ENCODE peak calls at places on chromosomes 11 and 22, in nine cellular contexts. K, Y, J, R, S, M, Z, I and Q are unnamed samples.

GRCh38 chr22:17072877-17073276 is 11.9 kb upstream of the IL17RA start:
- DNase-seq in K (no peak), Y (no peak), J (no peak), R (no peak), S (no peak), M (no peak), Z (no peak), I (no peak), Q (no peak)

GRCh38 chr11:102204174-102204573 is 93.9 kb downstream of the YAP1 start:
- DNase-seq in K (no peak), Y (no peak), J (no peak), R (no peak), S (no peak), M (no peak), Z (no peak), I (no peak), Q (no peak)

GRCh38 chr11:26953770-26954392 is 40.0 kb upstream of the FIBIN start:
- DNase-seq in K (no peak), Y (no peak), J (peak), R (no peak), S (no peak), M (no peak), Z (no peak), I (peak), Q (no peak)

GRCh38 chr11:32065865-32066264 is 25.0 kb upstream of the RCN1 start:
- DNase-seq in K (no peak), Y (no peak), J (no peak), R (no peak), S (no peak), M (no peak), Z (no peak), I (no peak), Q (no peak)

GRCh38 chr11:96331556-96332168 is 11.3 kb downstream of the MAML2 start:
- DNase-seq in K (no peak), Y (no peak), J (no peak), R (no peak), S (no peak), M (no peak), Z (no peak), I (no peak), Q (no peak)

GRCh38 chr11:69518081-69518950 is 36.9 kb downstream of the LINC01488 start:
- DNase-seq in K (no peak), Y (no peak), J (peak), R (no peak), S (no peak), M (no peak), Z (no peak), I (peak), Q (no peak)

GRCh38 chr11:118889796-118890195 is 6.1 kb downstream of the CXCR5 start:
- DNase-seq in K (no peak), Y (peak), J (peak), R (no peak), S (peak), M (no peak), Z (no peak), I (peak), Q (no peak)

GRCh38 chr11:106014035-106014434 is 8.0 kb downstream of the MSANTD4 start:
- DNase-seq in K (no peak), Y (no peak), J (no peak), R (no peak), S (no peak), M (no peak), Z (no peak), I (no peak), Q (no peak)

GRCh38 chr11:69563946-69564780 is 76.8 kb upstream of the CCND1 start:
- DNase-seq in K (no peak), Y (no peak), J (no peak), R (no peak), S (no peak), M (no peak), Z (no peak), I (peak), Q (no peak)

GRCh38 chr11:120954381-120954780 is 69.5 kb upstream of the TBCEL start:
- DNase-seq in K (no peak), Y (no peak), J (no peak), R (no peak), S (no peak), M (no peak), Z (no peak), I (no peak), Q (no peak)

GRCh38 chr11:12285106-12285505 is 92.3 kb upstream of the PARVA start:
- DNase-seq in K (no peak), Y (no peak), J (peak), R (peak), S (no peak), M (no peak), Z (no peak), I (peak), Q (no peak)

GRCh38 chr11:128803440-128803839 is 63.7 kb downstream of the KCNJ1 start:
- DNase-seq in K (no peak), Y (no peak), J (no peak), R (no peak), S (no peak), M (no peak), Z (no peak), I (peak), Q (no peak)

GRCh38 chr11:111298466-111299110 is at the start of gene POU2AF3:
- DNase-seq in K (no peak), Y (no peak), J (no peak), R (no peak), S (peak), M (no peak), Z (no peak), I (no peak), Q (no peak)

GRCh38 chr22:32926600-32926999 is 125.1 kb downstream of the TIMP3 start:
- DNase-seq in K (no peak), Y (no peak), J (peak), R (peak), S (no peak), M (no peak), Z (peak), I (peak), Q (no peak)

GRCh38 chr22:31082606-31083376 is 1.7 kb downstream of the SMTN start:
- DNase-seq in K (peak), Y (no peak), J (peak), R (peak), S (no peak), M (no peak), Z (peak), I (peak), Q (peak)

GRCh38 chr11:77249427-77249826 is 52.1 kb downstream of the GDPD4 start:
- DNase-seq in K (no peak), Y (no peak), J (no peak), R (no peak), S (no peak), M (no peak), Z (no peak), I (no peak), Q (no peak)

GRCh38 chr11:77568306-77568705 is 21.4 kb upstream of the AQP11 start:
- DNase-seq in K (no peak), Y (no peak), J (no peak), R (no peak), S (no peak), M (no peak), Z (no peak), I (no peak), Q (no peak)

GRCh38 chr11:124079631-124080318 is 35.5 kb upstream of the VWA5A start:
- DNase-seq in K (no peak), Y (no peak), J (no peak), R (no peak), S (no peak), M (no peak), Z (no peak), I (no peak), Q (no peak)

GRCh38 chr11:17719028-17719939 is at the start of gene MYOD1:
- DNase-seq in K (peak), Y (no peak), J (no peak), R (no peak), S (no peak), M (no peak), Z (peak), I (no peak), Q (no peak)

GRCh38 chr11:1453611-1454386 is 32.8 kb downstream of the MOB2 start:
- DNase-seq in K (no peak), Y (no peak), J (no peak), R (no peak), S (no peak), M (no peak), Z (no peak), I (no peak), Q (peak)

GRCh38 chr11:120404495-120404894 is 68.3 kb downstream of the ARHGEF12 start:
- DNase-seq in K (no peak), Y (no peak), J (no peak), R (no peak), S (no peak), M (no peak), Z (no peak), I (no peak), Q (no peak)

GRCh38 chr22:50505276-50505775 is 2.2 kb downstream of the LMF2 start:
- DNase-seq in K (no peak), Y (no peak), J (no peak), R (no peak), S (no peak), M (no peak), Z (no peak), I (no peak), Q (no peak)

GRCh38 chr22:21567456-21568206 is at the start of gene UBE2L3:
- DNase-seq in K (peak), Y (peak), J (peak), R (peak), S (peak), M (peak), Z (peak), I (peak), Q (peak)

GRCh38 chr11:101686514-101686913 is 102.7 kb upstream of the TRPC6 start:
- DNase-seq in K (no peak), Y (no peak), J (peak), R (no peak), S (no peak), M (no peak), Z (peak), I (peak), Q (no peak)

GRCh38 chr11:64357904-64358535 is 942 bp upstream of the RPS6KA4 start:
- DNase-seq in K (no peak), Y (no peak), J (no peak), R (no peak), S (no peak), M (no peak), Z (peak), I (no peak), Q (no peak)

GRCh38 chr11:126348806-126349582 is 6.5 kb upstream of the ST3GAL4 start:
- DNase-seq in K (no peak), Y (no peak), J (peak), R (no peak), S (no peak), M (no peak), Z (no peak), I (peak), Q (peak)

GRCh38 chr22:44664149-44664548 is 37.9 kb upstream of the PRR5 start:
- DNase-seq in K (no peak), Y (peak), J (peak), R (no peak), S (peak), M (no peak), Z (no peak), I (peak), Q (no peak)

GRCh38 chr22:37301144-37301820 is 19.0 kb downstream of the CYTH4 start:
- DNase-seq in K (no peak), Y (no peak), J (peak), R (no peak), S (no peak), M (no peak), Z (no peak), I (no peak), Q (no peak)

GRCh38 chr11:44731685-44732411 is 5.1 kb downstream of the TSPAN18 start:
- DNase-seq in K (no peak), Y (no peak), J (no peak), R (no peak), S (no peak), M (no peak), Z (no peak), I (peak), Q (no peak)

GRCh38 chr11:77672276-77672675 is 34.7 kb upstream of the CLNS1A start:
- DNase-seq in K (no peak), Y (no peak), J (peak), R (peak), S (no peak), M (no peak), Z (peak), I (peak), Q (peak)

GRCh38 chr11:134511255-134511654 is 99.2 kb upstream of the B3GAT1 start:
- DNase-seq in K (no peak), Y (no peak), J (no peak), R (no peak), S (no peak), M (no peak), Z (no peak), I (no peak), Q (no peak)

GRCh38 chr11:72528121-72528520 is 93.8 kb upstream of the CLPB start:
- DNase-seq in K (no peak), Y (no peak), J (no peak), R (no peak), S (no peak), M (no peak), Z (no peak), I (peak), Q (no peak)